ENCODE peak calls at places on chromosomes 1 and 21, in nine cellular contexts. U, C, X, T, G, R, Z, F and Y are unnamed samples.

GRCh38 chr1:117059334-117059677 is 820 bp upstream of the TTF2 start:
- DNase-seq in R (peak), X (peak), T (no peak), F (peak), U (peak), C (no peak), Z (no peak), G (peak), Y (peak)

GRCh38 chr21:36713746-36714145 is 14.8 kb downstream of the SIM2 start:
- DNase-seq in U (no peak), Z (no peak), G (no peak), F (no peak), X (no peak), C (no peak), T (no peak), R (no peak), Y (no peak)

GRCh38 chr1:25064465-25065238 is 134.6 kb upstream of the RUNX3 start:
- DNase-seq in X (no peak), T (no peak), F (no peak), U (no peak), C (no peak), Z (no peak), G (no peak), R (no peak), Y (no peak)

GRCh38 chr1:40132383-40133121 is 28.6 kb upstream of the RLF start:
- DNase-seq in X (no peak), R (no peak), G (no peak), Z (peak), T (no peak), F (no peak), C (no peak), U (no peak), Y (no peak)

GRCh38 chr1:3068400-3069361 is at the start of gene PRDM16:
- DNase-seq in U (peak), G (no peak), F (peak), Z (peak), C (no peak), X (no peak), R (no peak), T (peak), Y (peak)

GRCh38 chr21:46048926-46049889 is 48.7 kb upstream of the COL6A2 start:
- DNase-seq in F (no peak), Z (peak), G (no peak), U (no peak), C (peak), T (peak), R (no peak), X (no peak), Y (no peak)

GRCh38 chr1:27935721-27936120 is 921 bp downstream of the SMPDL3B start:
- DNase-seq in X (no peak), G (no peak), Z (no peak), F (no peak), U (no peak), T (no peak), C (no peak), R (no peak), Y (no peak)

GRCh38 chr1:226702318-226702956 is 36.6 kb downstream of the ITPKB start:
- DNase-seq in R (no peak), G (no peak), X (no peak), U (no peak), Z (peak), T (peak), F (no peak), C (peak), Y (no peak)

GRCh38 chr1:110477445-110477957 is 26.6 kb downstream of the PROK1 start:
- DNase-seq in F (no peak), T (no peak), U (no peak), Z (peak), G (no peak), X (peak), C (no peak), R (no peak), Y (peak)

GRCh38 chr1:181108297-181108696 is 19.8 kb downstream of the IER5 start:
- DNase-seq in F (no peak), R (no peak), Z (no peak), C (no peak), G (no peak), U (no peak), X (no peak), T (no peak), Y (no peak)

GRCh38 chr1:17630048-17630830 is 90.7 kb downstream of the ARHGEF10L start:
- DNase-seq in X (no peak), F (no peak), G (no peak), R (no peak), Z (peak), C (no peak), T (no peak), U (no peak), Y (no peak)

GRCh38 chr1:221117548-221117951 is 238.3 kb downstream of the HLX start:
- DNase-seq in R (no peak), F (no peak), C (peak), U (no peak), X (no peak), G (no peak), Z (peak), T (peak), Y (peak)

GRCh38 chr1:228206582-228207351 is 1.1 kb upstream of the OBSCN start:
- DNase-seq in X (no peak), U (no peak), F (no peak), Z (no peak), T (no peak), R (no peak), C (no peak), G (no peak), Y (no peak)

GRCh38 chr21:45410151-45410864 is 5.3 kb downstream of the COL18A1 start:
- DNase-seq in G (no peak), C (no peak), X (no peak), F (no peak), Z (no peak), U (no peak), T (peak), R (no peak), Y (no peak)

GRCh38 chr21:15520811-15521643 is 208.8 kb upstream of the USP25 start:
- DNase-seq in Z (no peak), F (no peak), X (peak), G (no peak), T (no peak), U (no peak), C (no peak), R (no peak), Y (no peak)

GRCh38 chr21:26115346-26115745 is 55.2 kb downstream of the APP start:
- DNase-seq in F (no peak), X (no peak), R (no peak), G (no peak), U (no peak), C (no peak), T (no peak), Z (no peak), Y (peak)

GRCh38 chr1:44609412-44609767 is 64.9 kb downstream of the TMEM53 start:
- DNase-seq in Z (peak), U (no peak), F (peak), R (no peak), X (no peak), T (peak), C (peak), G (no peak), Y (peak)

GRCh38 chr1:41174170-41174569 is 67.9 kb downstream of the SCMH1 start:
- DNase-seq in R (no peak), G (no peak), T (no peak), C (no peak), F (no peak), Z (no peak), X (no peak), U (no peak), Y (no peak)